ENCODE peak calls at places on chromosomes 6 and 20, in five cellular contexts. Z is SK-N-SH, B is right cardiac atrium, I is ovary, X is mesendoderm. E is an unnamed sample.
A peak's percentile ranks its signal among the peaks of the same experiment; 100 is the strongest.

GRCh38 chr6:156740604-156741003 is 36.6 kb upstream of the ARID1B start:
- DNase-seq in Z (no peak), B (no peak), I (no peak), X (no peak), E (no peak)

GRCh38 chr20:46811328-46812084 is 83.1 kb upstream of the EYA2 start:
- DNase-seq in Z (peak; percentile 62), B (no peak), I (no peak), X (no peak), E (peak; percentile 28)

GRCh38 chr20:21557246-21557982 is 43.5 kb upstream of the NKX2-2 start:
- DNase-seq in Z (no peak), B (no peak), I (no peak), X (no peak), E (no peak)

GRCh38 chr6:111971181-111971829 is 82.6 kb upstream of the CCN6 start:
- DNase-seq in Z (no peak), B (no peak), I (no peak), X (no peak), E (no peak)

GRCh38 chr6:401994-402640 is 10.6 kb downstream of the IRF4 start:
- DNase-seq in Z (no peak), B (no peak), I (no peak), X (no peak), E (no peak)

GRCh38 chr6:147724454-147724853 is 216.0 kb downstream of the SAMD5 start:
- DNase-seq in Z (no peak), B (no peak), I (no peak), X (peak; percentile 48), E (no peak)

GRCh38 chr6:29439006-29439405 is at the start of gene OR10C1:
- DNase-seq in Z (no peak), B (no peak), I (no peak), X (no peak), E (no peak)

GRCh38 chr6:65229768-65230167 is 477.3 kb downstream of the EYS start:
- DNase-seq in Z (no peak), B (no peak), I (no peak), X (no peak), E (no peak)

GRCh38 chr6:5457036-5457435 is 195.7 kb downstream of the FARS2 start:
- DNase-seq in Z (no peak), B (peak; percentile 40), I (no peak), X (peak; percentile 41), E (no peak)

GRCh38 chr6:166624275-166624674 is 2.8 kb downstream of the RPS6KA2 start:
- DNase-seq in Z (no peak), B (no peak), I (peak; percentile 30), X (no peak), E (no peak)

GRCh38 chr6:140203611-140204553 is 829.4 kb upstream of the CITED2 start:
- DNase-seq in Z (no peak), B (no peak), I (no peak), X (no peak), E (peak; percentile 75)

GRCh38 chr6:157198425-157199279 is 124.7 kb downstream of the TMEM242 start:
- DNase-seq in Z (peak; percentile 39), B (peak; percentile 66), I (peak; percentile 44), X (no peak), E (no peak)

GRCh38 chr6:44207966-44208365 is 8.8 kb upstream of the MYMX start:
- DNase-seq in Z (no peak), B (no peak), I (no peak), X (no peak), E (no peak)

GRCh38 chr6:3406928-3407809 is 49.7 kb downstream of the SLC22A23 start:
- DNase-seq in Z (no peak), B (no peak), I (no peak), X (no peak), E (no peak)

GRCh38 chr20:58306421-58307261 is 2.9 kb upstream of the RAB22A start:
- DNase-seq in Z (no peak), B (no peak), I (no peak), X (no peak), E (peak; percentile 94)

GRCh38 chr20:35490736-35491181 is 35.4 kb downstream of the CEP250 start:
- DNase-seq in Z (no peak), B (no peak), I (no peak), X (no peak), E (no peak)

GRCh38 chr6:122730775-122731386 is 48.6 kb upstream of the FABP7 start:
- DNase-seq in Z (peak; percentile 20), B (no peak), I (no peak), X (peak; percentile 40), E (peak; percentile 13)

GRCh38 chr6:144482142-144482541 is 197.0 kb downstream of the UTRN start:
- DNase-seq in Z (peak; percentile 51), B (peak; percentile 73), I (peak; percentile 75), X (peak; percentile 84), E (peak; percentile 66)

GRCh38 chr6:15457903-15458530 is 204.8 kb downstream of the DTNBP1 start:
- DNase-seq in Z (no peak), B (no peak), I (no peak), X (no peak), E (no peak)

GRCh38 chr20:55880361-55880760 is 125.0 kb downstream of the CBLN4 start:
- DNase-seq in Z (no peak), B (no peak), I (no peak), X (no peak), E (no peak)

DNA sequence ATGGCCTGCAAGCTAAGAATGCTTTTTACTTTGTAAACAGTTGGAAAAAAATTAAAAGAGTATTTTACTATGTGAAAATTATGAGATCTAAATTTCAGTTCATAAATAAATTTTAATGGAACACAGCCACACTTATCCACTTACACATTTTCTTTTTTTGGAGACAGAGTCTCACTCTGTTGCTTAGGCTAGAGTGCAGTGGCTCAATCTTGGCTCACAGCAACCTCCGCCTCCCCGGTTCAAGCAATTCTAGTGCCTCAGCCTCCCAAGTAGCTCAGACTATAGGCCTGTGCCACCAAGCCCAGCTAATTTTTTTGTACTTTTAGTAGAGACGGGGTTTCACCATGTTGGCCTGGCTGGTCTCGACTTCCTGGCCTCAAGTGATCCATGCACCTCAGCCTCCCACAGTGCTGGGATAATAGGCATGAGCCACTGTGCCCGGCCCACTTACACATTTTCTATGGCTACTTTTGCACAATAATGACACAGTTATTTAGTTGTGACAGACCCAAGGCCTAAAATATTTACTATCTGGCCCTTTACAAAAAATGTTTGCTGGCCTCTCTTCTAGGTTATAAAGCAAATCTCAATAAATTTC is 109.6 kb downstream of the INSM1 start:
- DNase-seq in Z (no peak), B (no peak), I (no peak), X (no peak), E (no peak)
- H3K27ac ChIP-seq in Z (no peak overlapping the region), B (no peak overlapping the region), I (no peak overlapping the region), X (no peak overlapping the region), E (no peak overlapping the region)

DNA sequence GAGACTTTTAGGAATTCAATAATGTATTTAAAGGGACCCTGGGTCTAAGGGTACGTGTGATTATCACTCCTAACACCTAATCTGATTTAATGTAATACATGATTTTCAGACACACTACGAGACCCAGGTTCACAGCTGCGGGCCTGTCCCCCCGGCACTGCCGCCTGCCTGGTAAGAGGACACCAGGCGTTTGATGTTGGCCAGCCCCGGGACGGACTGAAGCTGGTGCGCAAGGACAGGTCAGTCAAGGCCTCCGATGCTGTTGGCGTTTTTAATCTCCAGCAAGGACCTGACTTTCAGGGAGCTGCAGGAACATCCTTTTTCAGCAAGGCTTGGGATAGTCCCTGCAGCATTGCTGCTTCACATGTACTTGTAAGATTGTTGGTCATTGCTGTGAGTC is 58.2 kb downstream of the IGF2R start:
- DNase-seq in Z (no peak), B (no peak), I (no peak), X (no peak), E (no peak)
- H3K27ac ChIP-seq in Z (no peak overlapping the region), B (no peak overlapping the region), I (no peak overlapping the region), X (no peak overlapping the region), E (no peak overlapping the region)

DNA sequence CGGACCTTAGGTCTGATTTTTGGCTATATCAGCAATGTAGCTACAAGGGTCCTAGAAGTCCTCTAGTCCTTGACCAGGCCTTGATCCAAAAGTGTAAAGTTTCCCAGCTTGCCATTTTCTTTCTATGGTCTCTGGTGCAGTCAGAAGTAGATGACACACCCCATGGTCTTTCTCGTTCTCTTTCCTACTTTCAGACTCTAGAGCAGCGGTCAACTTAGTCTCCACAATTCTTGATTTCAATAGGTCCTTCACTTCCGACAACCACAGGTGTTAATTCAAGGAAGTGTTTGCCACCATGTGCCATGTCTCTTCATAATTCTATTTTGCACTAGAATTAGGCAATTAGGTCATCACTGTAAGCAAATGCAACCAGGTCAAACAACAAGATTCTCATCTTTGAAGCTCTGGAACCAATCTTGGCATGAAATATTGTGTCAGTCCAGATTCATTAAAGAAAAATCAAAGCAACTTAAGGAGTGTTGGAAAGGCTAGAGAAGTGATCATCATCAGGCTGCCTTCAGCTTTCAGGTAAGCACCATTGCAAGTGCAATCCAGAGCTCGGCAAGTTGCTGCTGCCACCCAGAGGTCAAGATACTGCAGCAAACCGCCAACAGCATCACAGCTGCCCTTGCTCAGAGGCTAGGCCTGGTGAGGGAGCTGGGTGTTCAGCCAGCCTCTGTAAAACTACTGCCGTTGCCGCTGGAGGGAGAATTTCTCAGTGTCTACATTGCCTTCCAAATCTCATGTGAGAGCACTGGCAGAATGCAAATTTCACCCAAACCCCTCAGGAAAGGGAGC is 5.6 kb upstream of the SYNE1 start:
- DNase-seq in Z (peak; percentile 61), B (peak; percentile 56), I (peak; percentile 60), X (peak; percentile 92), E (peak; percentile 6)
- H3K27ac ChIP-seq in Z (no peak overlapping the region), B (no peak overlapping the region), I (no peak overlapping the region), X (no peak overlapping the region), E (no peak overlapping the region)

DNA sequence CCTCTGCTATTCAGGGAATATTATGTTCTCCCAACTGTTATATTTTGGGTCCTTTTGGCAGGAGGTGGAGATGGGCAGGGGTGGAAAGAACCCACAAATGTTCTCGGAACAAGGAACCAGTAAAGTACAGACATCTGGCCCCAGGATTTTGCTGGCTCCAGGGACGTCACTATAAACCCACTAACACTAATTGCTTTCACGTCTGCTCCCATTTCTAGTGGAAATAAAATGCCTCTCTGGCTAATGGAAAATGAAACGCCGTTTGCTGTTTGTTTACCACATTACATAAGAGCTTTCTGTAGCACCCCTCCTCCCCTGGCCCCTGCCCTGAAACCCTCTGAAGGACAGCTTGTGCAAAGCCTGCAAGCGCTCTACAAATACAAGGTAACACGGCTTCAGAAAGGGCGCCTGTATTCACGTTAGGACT is 77.7 kb upstream of the TBC1D7 start:
- DNase-seq in Z (no peak), B (no peak), I (no peak), X (no peak), E (no peak)
- H3K27ac ChIP-seq in Z (no peak overlapping the region), B (peak overlapping the region; percentile 99), I (no peak overlapping the region), X (no peak overlapping the region), E (no peak overlapping the region)

DNA sequence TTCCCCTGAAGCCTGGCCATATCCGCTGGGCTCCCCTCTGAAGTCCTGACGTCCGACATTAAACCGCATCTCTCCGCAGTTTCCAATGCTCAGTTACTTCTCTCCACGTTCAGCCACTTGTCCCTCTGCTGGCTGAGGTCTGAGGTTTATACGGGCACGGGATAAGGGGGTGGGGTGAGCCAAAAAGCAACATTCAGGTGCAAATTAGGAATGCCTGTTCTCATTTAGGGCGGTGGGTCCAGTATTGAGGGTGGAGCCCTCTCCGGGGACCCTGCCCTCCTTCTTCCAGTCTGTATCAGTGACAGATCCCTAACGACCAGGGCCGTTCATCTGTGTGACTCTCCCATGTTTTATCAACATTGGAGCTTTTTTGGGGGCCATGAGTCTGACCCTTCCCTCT is 1454.4 kb downstream of the HACE1 start:
- DNase-seq in Z (no peak), B (no peak), I (no peak), X (peak; percentile 3), E (no peak)
- H3K27ac ChIP-seq in Z (no peak overlapping the region), B (no peak overlapping the region), I (no peak overlapping the region), X (no peak overlapping the region), E (no peak overlapping the region)